ENCODE peak calls at places on chromosomes 11 and 22, in five cellular contexts. C is HepG2, T is IMR-90, Q is K562, S is GM12878. H is an unnamed sample.

GRCh38 chr11:111512296-111513239 is at the start of gene BTG4:
- DNase-seq in C (no peak), T (no peak), Q (peak; percentile 60), S (no peak), H (peak; percentile 68)

GRCh38 chr22:37225481-37225880 is 13.2 kb upstream of the SSTR3 start:
- DNase-seq in C (no peak), T (no peak), Q (no peak), S (no peak), H (no peak)

GRCh38 chr22:27323646-27324045 is 477.9 kb downstream of the MN1 start:
- DNase-seq in C (no peak), T (no peak), Q (no peak), S (no peak), H (no peak)

GRCh38 chr22:49483281-49483905 is 344.3 kb downstream of the BRD1 start:
- DNase-seq in C (no peak), T (no peak), Q (no peak), S (no peak), H (no peak)

GRCh38 chr11:105612766-105613165 is 2.9 kb downstream of the GRIA4 start:
- DNase-seq in C (no peak), T (no peak), Q (no peak), S (no peak), H (no peak)

GRCh38 chr11:75259711-75260110 is 19.1 kb downstream of the TPBGL start:
- DNase-seq in C (no peak), T (no peak), Q (no peak), S (no peak), H (no peak)

GRCh38 chr11:132942611-132943324 is 589.5 kb downstream of the OPCML start:
- DNase-seq in C (no peak), T (no peak), Q (no peak), S (no peak), H (peak; percentile 49)

GRCh38 chr11:1953489-1954284 is 6.6 kb downstream of the MRPL23 start:
- DNase-seq in C (no peak), T (no peak), Q (no peak), S (no peak), H (no peak)

GRCh38 chr11:91066648-91067047 is 843.8 kb upstream of the CHORDC1 start:
- DNase-seq in C (no peak), T (no peak), Q (no peak), S (no peak), H (peak; percentile 18)

GRCh38 chr22:45497268-45497667 is 5.4 kb upstream of the FBLN1 start:
- DNase-seq in C (no peak), T (peak; percentile 18), Q (no peak), S (no peak), H (peak; percentile 1)

GRCh38 chr11:67571443-67571842 is 12.2 kb upstream of the GSTP1 start:
- DNase-seq in C (no peak), T (no peak), Q (no peak), S (no peak), H (no peak)

GRCh38 chr11:59221438-59221837 is 8.7 kb upstream of the MPEG1 start:
- DNase-seq in C (no peak), T (peak; percentile 95), Q (no peak), S (no peak), H (no peak)

GRCh38 chr11:30730011-30730410 is 143.9 kb upstream of the MPPED2 start:
- DNase-seq in C (no peak), T (no peak), Q (no peak), S (no peak), H (no peak)

GRCh38 chr11:58898106-58898505 is 41.2 kb upstream of the GLYATL1 start:
- DNase-seq in C (no peak), T (no peak), Q (no peak), S (no peak), H (no peak)

GRCh38 chr11:98979212-98979611 is 41.5 kb upstream of the CNTN5 start:
- DNase-seq in C (no peak), T (no peak), Q (no peak), S (no peak), H (no peak)

GRCh38 chr11:85750646-85751045 is 60.3 kb downstream of the SYTL2 start:
- DNase-seq in C (no peak), T (no peak), Q (no peak), S (no peak), H (no peak)

GRCh38 chr11:111736191-111736590 is 30.0 kb downstream of the PPP2R1B start:
- DNase-seq in C (no peak), T (peak; percentile 80), Q (no peak), S (no peak), H (no peak)

GRCh38 chr11:79697905-79698304 is 257.1 kb upstream of the TENM4 start:
- DNase-seq in C (no peak), T (no peak), Q (no peak), S (peak; percentile 2), H (no peak)

GRCh38 chr22:33861216-33861875 is 58.9 kb downstream of the LARGE1 start:
- DNase-seq in C (no peak), T (no peak), Q (no peak), S (no peak), H (no peak)

GRCh38 chr11:1384206-1384965 is 5.3 kb upstream of the BRSK2 start:
- DNase-seq in C (no peak), T (peak; percentile 19), Q (no peak), S (peak; percentile 8), H (no peak)

GRCh38 chr11:133529807-133530500 is 2.3 kb downstream of the OPCML start:
- DNase-seq in C (no peak), T (no peak), Q (no peak), S (no peak), H (no peak)

GRCh38 chr11:122851366-122852011 is 13.2 kb downstream of the CRTAM start:
- DNase-seq in C (no peak), T (no peak), Q (no peak), S (no peak), H (no peak)

GRCh38 chr11:64206457-64207246 is at the start of gene FERMT3:
- DNase-seq in C (no peak), T (no peak), Q (peak; percentile 73), S (peak; percentile 41), H (peak; percentile 27)

GRCh38 chr22:49362393-49362792 is 465.3 kb downstream of the BRD1 start:
- DNase-seq in C (no peak), T (no peak), Q (no peak), S (no peak), H (peak; percentile 4)

GRCh38 chr11:43359432-43359818 is 705 bp downstream of the TTC17 start:
- DNase-seq in C (peak; percentile 16), T (peak; percentile 28), Q (no peak), S (peak; percentile 21), H (peak; percentile 51)

GRCh38 chr11:116731821-116732739 is 40.7 kb downstream of the BUD13 start:
- DNase-seq in C (no peak), T (no peak), Q (no peak), S (no peak), H (no peak)

DNA sequence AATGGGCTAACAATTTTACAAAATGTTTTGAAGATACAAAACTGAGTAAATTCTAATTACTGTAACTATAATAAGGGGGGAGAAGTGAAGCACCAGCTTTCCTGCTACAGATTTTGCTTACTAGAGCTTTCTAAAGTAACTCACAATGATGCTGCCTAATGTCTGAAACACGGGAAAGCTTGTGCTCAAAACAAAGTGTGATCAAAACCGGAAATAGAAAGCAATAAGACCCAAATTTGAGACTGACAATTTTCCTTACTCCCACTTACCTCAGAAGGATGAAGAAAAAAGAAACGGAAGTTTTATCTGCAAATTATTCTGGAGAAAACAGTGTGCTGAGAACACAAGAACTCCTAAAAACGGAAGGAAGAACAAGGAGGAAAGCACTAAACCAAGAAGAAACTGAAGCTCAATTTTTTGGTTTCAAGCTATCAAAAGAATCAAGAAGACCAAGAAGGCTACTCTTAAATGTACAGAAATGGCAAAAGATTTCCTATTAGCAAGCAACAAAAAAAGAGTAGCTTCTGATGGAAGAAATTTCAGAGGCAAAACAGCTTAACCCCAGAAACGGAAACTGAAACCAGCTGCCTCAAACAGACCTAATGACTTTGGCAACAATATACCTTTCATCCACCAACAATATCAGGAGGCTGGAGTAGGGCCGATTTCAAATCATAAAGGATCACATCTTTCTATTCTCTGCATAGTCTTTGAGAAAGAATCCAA is 33.4 kb downstream of the AMBRA1 start:
- DNase-seq in C (no peak), T (peak; percentile 41), Q (no peak), S (peak; percentile 33), H (no peak)
- H2AFZ ChIP-seq in C (no peak overlapping the region), T (no peak overlapping the region), Q (peak overlapping the region; percentile 43), S (peak overlapping the region; percentile 46), H (no peak overlapping the region)

GRCh38 chr11:76808996-76809395 is 25.8 kb downstream of the TSKU start:
- DNase-seq in C (no peak), T (no peak), Q (no peak), S (no peak), H (no peak)
- TF ChIP-seq MXI1 in C (no peak), T (no peak), Q (no peak), S (no peak), H (no peak)

GRCh38 chr11:126459691-126460404 is 104.4 kb downstream of the ST3GAL4 start:
- DNase-seq in C (no peak), T (peak; percentile 91), Q (no peak), S (no peak), H (no peak)

GRCh38 chr11:126462422-126462821 is 106.9 kb downstream of the ST3GAL4 start:
- DNase-seq in C (no peak), T (no peak), Q (no peak), S (no peak), H (no peak)

GRCh38 chr11:126461096-126461440 is 105.6 kb downstream of the ST3GAL4 start:
- DNase-seq in C (no peak), T (no peak), Q (no peak), S (no peak), H (no peak)

GRCh38 chr11:126461996-126462395 is 106.5 kb downstream of the ST3GAL4 start:
- DNase-seq in C (no peak), T (no peak), Q (no peak), S (no peak), H (no peak)

DNA sequence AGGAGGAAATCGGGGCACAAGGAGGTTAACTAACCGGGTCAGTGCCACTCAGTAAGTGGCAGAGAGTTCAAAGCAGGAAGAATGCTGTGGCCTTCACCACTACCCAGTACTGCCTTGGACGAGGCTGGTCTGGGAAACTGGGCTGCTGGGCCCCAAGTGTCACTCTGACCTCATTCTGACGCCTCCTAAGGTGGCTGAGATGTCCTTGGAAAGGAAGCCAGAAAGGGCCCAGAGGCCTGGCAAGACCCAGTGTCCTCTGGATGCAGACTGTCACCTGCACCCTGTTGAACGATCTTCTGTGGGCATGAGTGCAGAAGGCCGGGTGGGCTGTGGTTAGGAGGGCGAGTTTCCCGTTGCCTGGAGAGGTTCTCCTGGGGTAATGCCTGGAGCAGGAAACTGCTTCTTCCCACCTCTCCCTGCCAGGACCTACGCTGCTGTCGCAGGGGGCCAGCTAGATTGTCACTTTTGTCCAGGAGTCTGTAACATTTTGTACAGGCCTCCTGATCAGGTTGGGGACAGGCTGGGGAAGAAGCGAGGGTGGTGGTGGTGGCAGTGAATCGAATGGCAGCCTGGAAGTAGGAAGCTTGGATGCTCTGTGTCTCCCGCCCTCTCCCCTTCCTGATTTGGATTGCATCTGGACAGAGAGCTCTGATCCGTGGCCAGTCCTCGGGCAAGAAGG is 105.1 kb downstream of the ST3GAL4 start:
- DNase-seq in C (no peak), T (no peak), Q (no peak), S (no peak), H (no peak)
- H2AFZ ChIP-seq in C (no peak overlapping the region), T (no peak overlapping the region), Q (no peak overlapping the region), S (no peak overlapping the region), H (no peak overlapping the region)

DNA sequence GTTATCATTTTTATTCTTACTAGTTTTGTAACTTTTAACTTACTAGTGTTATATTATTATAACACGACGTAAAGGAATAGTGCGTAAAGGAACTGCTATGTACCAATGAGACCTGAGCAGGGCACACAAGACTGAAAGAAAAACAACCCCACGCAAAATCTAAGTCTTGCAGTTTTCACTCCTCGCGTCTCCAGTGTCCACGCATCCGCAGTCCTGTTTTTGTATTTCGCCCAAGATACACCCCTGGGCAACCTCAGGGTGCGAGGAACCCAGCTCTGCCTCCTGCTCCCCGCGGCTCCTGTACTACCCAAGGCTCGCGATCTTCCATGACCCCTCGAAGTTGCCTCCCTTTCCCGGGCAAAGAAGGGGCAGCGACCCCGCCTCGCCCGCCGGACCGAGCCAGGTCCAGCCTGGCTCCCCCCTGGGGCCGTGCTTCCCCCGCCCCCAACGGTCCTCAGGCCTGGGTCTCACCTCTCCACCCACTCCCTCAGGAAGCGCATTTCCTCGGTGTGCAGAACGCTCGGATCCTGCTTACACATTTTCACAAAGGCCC is 403 bp downstream of the ST13 start:
- DNase-seq in C (no peak), T (peak; percentile 18), Q (peak; percentile 60), S (no peak), H (peak; percentile 46)
- TF ChIP-seq MXI1 in C (no peak), T (no peak), Q (no peak), S (peak; percentile 50), H (no peak)

H was measured in SK-N-SH.